ENCODE peak calls at places on chromosomes 16 and 17, in four cellular contexts. R is CD4-positive, alpha-beta memory T cell; H is coronary artery; V is GM23248. T is an unnamed sample.
A peak's percentile ranks its signal among the peaks of the same experiment; 100 is the strongest.

GRCh38 chr16:50254072-50254471 is 12.3 kb upstream of the ADCY7 start:
- DNase-seq in R (no peak), V (no peak), H (no peak), T (no peak)

GRCh38 chr16:81626181-81626674 is 152.9 kb upstream of the PLCG2 start:
- DNase-seq in H (no peak), V (peak; percentile 61), R (no peak), T (no peak)

GRCh38 chr17:63116967-63117366 is 150.9 kb downstream of the TANC2 start:
- DNase-seq in H (no peak), V (peak; percentile 39), R (no peak), T (no peak)

GRCh38 chr17:31388770-31389672 is 2.5 kb upstream of the RAB11FIP4 start:
- DNase-seq in R (peak; percentile 40), H (peak; percentile 61), V (peak; percentile 43), T (peak; percentile 43)

GRCh38 chr17:52709724-52710123 is 551.2 kb upstream of the CA10 start:
- DNase-seq in R (no peak), H (peak; percentile 60), V (no peak), T (no peak)

GRCh38 chr17:83191388-83192160 is 112.2 kb downstream of the METRNL start:
- DNase-seq in V (no peak), R (no peak), H (peak; percentile 71), T (no peak)

GRCh38 chr17:5662409-5663150 is 78.3 kb upstream of the NLRP1 start:
- DNase-seq in R (no peak), V (no peak), H (no peak), T (no peak)

GRCh38 chr17:29707212-29707571 is 84.5 kb upstream of the CORO6 start:
- DNase-seq in R (no peak), H (no peak), V (no peak), T (no peak)

GRCh38 chr17:27552467-27552779 is 78.6 kb upstream of the LGALS9 start:
- DNase-seq in H (no peak), V (peak; percentile 79), R (no peak), T (no peak)

GRCh38 chr17:75589017-75589918 is 1.7 kb downstream of the MYO15B start:
- DNase-seq in V (peak; percentile 91), R (peak; percentile 93), H (peak; percentile 91), T (peak; percentile 87)

GRCh38 chr16:71966932-71967331 is 33.3 kb downstream of the PKD1L3 start:
- DNase-seq in H (no peak), R (no peak), V (peak; percentile 14), T (no peak)

GRCh38 chr16:23286131-23286532 is 16.0 kb upstream of the SCNN1B start:
- DNase-seq in V (peak; percentile 84), R (no peak), H (no peak), T (no peak)

DNA sequence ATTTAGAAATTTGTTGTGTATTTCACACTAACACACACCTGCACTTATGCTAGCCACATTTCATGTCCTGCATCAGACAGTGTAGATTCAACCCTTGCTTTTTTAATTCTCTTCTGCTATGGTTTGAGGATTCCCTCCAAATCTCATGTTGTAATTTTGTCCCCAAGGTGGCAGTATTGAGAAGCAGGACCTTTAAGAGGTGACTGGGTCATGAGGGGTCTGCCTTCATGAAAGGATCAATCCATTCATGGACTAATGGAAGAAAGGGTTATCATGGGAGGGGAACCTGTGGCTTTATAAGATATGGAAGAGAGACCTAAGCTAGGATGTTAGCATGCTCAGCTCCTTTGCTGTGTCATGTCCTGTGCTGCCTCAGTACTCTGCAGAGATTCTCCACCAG is 1032.2 kb downstream of the CDH11 start:
- DNase-seq in H (no peak), V (peak; percentile 38), R (no peak), T (no peak)
- H3K4me3 ChIP-seq in H (no peak overlapping the region), V (no peak overlapping the region), R (no peak overlapping the region), T (no peak overlapping the region)

DNA sequence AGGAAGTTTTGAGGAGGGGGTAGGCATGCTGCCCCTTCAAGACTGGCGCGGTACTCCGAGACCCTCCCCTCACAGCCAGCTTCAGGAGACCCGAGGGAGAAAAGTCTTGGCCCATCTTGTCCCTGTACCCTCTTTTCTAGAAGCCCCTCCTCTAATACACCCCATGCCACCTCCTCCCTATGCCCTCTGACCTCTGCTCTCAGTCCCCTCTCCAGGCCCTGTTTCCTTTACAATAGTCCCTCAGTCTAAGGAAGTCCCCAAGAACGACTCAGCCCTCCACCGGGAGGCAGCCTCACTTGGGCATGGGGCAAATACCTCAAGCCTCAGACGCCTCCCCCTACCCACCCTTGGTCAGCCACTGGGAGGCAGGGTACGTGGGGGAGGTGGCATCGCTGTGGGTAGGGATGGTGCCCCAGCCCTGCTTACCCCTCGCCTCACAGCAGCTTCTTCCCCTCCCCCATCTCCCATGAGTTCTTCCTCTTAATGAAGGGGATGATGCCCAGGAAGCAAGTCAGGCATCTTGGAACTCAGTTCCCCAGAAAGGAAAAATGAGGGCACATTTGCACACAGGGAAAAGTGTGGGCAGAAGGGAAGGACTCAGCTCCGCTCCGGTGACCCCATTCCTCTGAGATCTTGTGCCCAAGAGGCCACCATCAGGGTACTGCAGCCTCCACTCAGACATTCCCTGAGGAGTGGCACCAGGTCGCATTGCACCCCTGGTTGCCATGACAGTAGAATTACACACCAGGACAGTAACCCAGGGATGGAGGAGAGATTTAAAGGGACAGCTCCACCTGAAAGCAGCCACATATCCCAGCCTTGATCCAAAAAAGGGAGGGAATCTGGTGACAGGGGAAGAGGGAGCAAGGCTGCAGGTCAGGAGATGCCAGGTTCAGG is 6.2 kb downstream of the MPP2 start:
- DNase-seq in V (peak; percentile 32), H (no peak), R (no peak), T (no peak)
- H3K4me3 ChIP-seq in V (peak overlapping the region; percentile 66), H (peak overlapping the region; percentile 74), R (peak overlapping the region; percentile 42), T (no peak overlapping the region)

GRCh38 chr16:88805340-88805715 is 1.7 kb downstream of the CDT1 start:
- DNase-seq in R (no peak), H (no peak), V (no peak), T (no peak)
- H3K4me3 ChIP-seq in R (no peak overlapping the region), H (no peak overlapping the region), V (peak overlapping the region; percentile 78), T (peak overlapping the region; percentile 84)

DNA sequence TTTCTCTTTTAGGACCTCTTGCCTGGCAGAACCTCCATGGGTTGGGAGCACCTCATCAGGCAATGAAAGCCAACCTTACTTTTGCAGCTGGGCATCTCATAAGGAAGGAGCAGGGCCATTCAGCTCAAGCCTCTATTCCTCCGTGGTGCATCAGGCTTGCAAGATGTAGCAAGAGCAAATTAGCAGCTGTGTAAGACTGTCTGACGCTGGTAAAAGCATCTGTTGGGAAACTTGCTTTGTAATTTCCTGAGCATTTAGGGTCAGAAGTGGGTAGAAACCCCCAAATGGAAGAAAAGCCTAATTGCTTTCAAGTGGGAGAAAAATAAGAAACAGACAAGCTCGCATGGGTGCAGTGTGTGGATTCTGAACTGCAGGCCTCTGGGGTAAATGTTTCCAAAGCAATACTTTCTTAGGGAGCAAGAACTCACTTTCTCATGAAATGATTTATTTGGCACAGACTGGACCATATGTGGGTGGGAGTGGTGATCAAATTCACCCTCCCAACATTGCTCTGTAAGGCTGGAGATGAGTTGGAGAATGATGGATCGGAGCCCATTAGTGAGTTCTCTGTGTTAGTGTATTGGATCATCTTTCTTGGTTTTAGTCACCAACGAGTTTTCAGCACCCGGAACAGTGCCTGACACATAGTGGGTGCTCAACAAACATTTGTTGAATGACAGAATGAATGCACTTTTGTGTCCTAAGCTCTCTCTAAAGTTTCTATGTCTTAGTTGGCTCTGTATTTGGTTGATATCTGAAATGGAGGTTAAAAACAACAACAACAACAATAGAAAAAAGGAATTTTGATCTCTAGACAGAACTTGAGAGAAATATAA is 104.4 kb upstream of the FAM20A start:
- DNase-seq in R (no peak), H (no peak), V (peak; percentile 91), T (no peak)
- H3K4me3 ChIP-seq in R (no peak overlapping the region), H (no peak overlapping the region), V (peak overlapping the region; percentile 56), T (no peak overlapping the region)

GRCh38 chr17:48582750-48583069 is 4.6 kb upstream of the HOXB4 start:
- DNase-seq in V (no peak), R (no peak), H (no peak), T (no peak)
- H3K4me3 ChIP-seq in V (peak overlapping the region; percentile 74), R (no peak overlapping the region), H (no peak overlapping the region), T (no peak overlapping the region)

GRCh38 chr16:85568519-85568918 is 44.6 kb upstream of the GSE1 start:
- DNase-seq in H (no peak), R (no peak), V (no peak), T (no peak)
- H3K4me3 ChIP-seq in H (no peak overlapping the region), R (no peak overlapping the region), V (no peak overlapping the region), T (no peak overlapping the region)

GRCh38 chr16:56932588-56933265 is 785 bp downstream of the HERPUD1 start:
- DNase-seq in R (peak; percentile 39), V (peak; percentile 83), H (peak; percentile 92), T (peak; percentile 72)

GRCh38 chr16:56933266-56933619 is 1.3 kb downstream of the HERPUD1 start:
- DNase-seq in R (no peak), H (no peak), V (no peak), T (no peak)

GRCh38 chr16:56931769-56932587 is at the start of gene HERPUD1:
- DNase-seq in R (peak; percentile 99), V (peak; percentile 99), H (peak; percentile 99), T (peak; percentile 100)

GRCh38 chr16:56935201-56935600 is 3.3 kb downstream of the HERPUD1 start:
- DNase-seq in H (no peak), V (no peak), R (no peak), T (no peak)

GRCh38 chr16:56933828-56934598 is 2.1 kb downstream of the HERPUD1 start:
- DNase-seq in V (no peak), H (no peak), R (no peak), T (no peak)
- H3K4me3 ChIP-seq in V (peak overlapping the region; percentile 98), H (peak overlapping the region; percentile 96), R (peak overlapping the region; percentile 51), T (peak overlapping the region; percentile 84)

GRCh38 chr17:7582401-7583252 is 1.0 kb upstream of the MPDU1 start:
- DNase-seq in V (no peak), R (no peak), H (no peak), T (no peak)
- H3K4me3 ChIP-seq in V (peak overlapping the region; percentile 80), R (no peak overlapping the region), H (peak overlapping the region; percentile 84), T (peak overlapping the region; percentile 90)